ENCODE peak calls at places on chromosome 1, in four cellular contexts. One of them, this sample, is unnamed.

GRCh38 chr1:230824571-230825060 is 43.7 kb downstream of the C1orf198 start:
- DNase-seq in astrocyte: peak
- DNase-seq in astrocyte of the spinal cord: peak
- DNase-seq in right atrium auricular region: peak
- DNase-seq in this sample: no peak

GRCh38 chr1:67333603-67334002 is 25.9 kb downstream of the IL12RB2 start:
- DNase-seq in right atrium auricular region: no peak
- DNase-seq in astrocyte of the spinal cord: no peak
- DNase-seq in astrocyte: no peak
- DNase-seq in this sample: no peak

GRCh38 chr1:29121951-29122661 is 1.6 kb downstream of the TMEM200B start:
- DNase-seq in astrocyte of the spinal cord: peak
- DNase-seq in right atrium auricular region: no peak
- DNase-seq in astrocyte: no peak
- DNase-seq in this sample: peak

GRCh38 chr1:36176151-36176949 is 20.4 kb downstream of the MAP7D1 start:
- DNase-seq in right atrium auricular region: no peak
- DNase-seq in astrocyte: no peak
- DNase-seq in astrocyte of the spinal cord: no peak
- DNase-seq in this sample: no peak

GRCh38 chr1:183234660-183235476 is 48.8 kb downstream of the LAMC2 start:
- DNase-seq in astrocyte of the spinal cord: peak
- DNase-seq in astrocyte: peak
- DNase-seq in right atrium auricular region: peak
- DNase-seq in this sample: no peak

GRCh38 chr1:212967767-212968166 is 17.4 kb downstream of the VASH2 start:
- DNase-seq in astrocyte: peak
- DNase-seq in right atrium auricular region: no peak
- DNase-seq in astrocyte of the spinal cord: peak
- DNase-seq in this sample: no peak

GRCh38 chr1:159091547-159092397 is 15.2 kb upstream of the AIM2 start:
- DNase-seq in astrocyte of the spinal cord: peak
- DNase-seq in astrocyte: peak
- DNase-seq in right atrium auricular region: no peak
- DNase-seq in this sample: no peak

GRCh38 chr1:32199717-32200072 is 700 bp upstream of the CCDC28B start:
- DNase-seq in astrocyte: no peak
- DNase-seq in astrocyte of the spinal cord: no peak
- DNase-seq in right atrium auricular region: peak
- DNase-seq in this sample: no peak

GRCh38 chr1:44347280-44347679 is 7.8 kb downstream of the ERI3 start:
- DNase-seq in astrocyte: peak
- DNase-seq in right atrium auricular region: no peak
- DNase-seq in astrocyte of the spinal cord: no peak
- DNase-seq in this sample: no peak

GRCh38 chr1:109438798-109439297 is 12.6 kb upstream of the PSMA5 start:
- DNase-seq in right atrium auricular region: no peak
- DNase-seq in astrocyte: peak
- DNase-seq in astrocyte of the spinal cord: peak
- DNase-seq in this sample: no peak

GRCh38 chr1:201988593-201988992 is 6.1 kb downstream of the RNPEP start:
- DNase-seq in astrocyte of the spinal cord: no peak
- DNase-seq in right atrium auricular region: no peak
- DNase-seq in astrocyte: no peak
- DNase-seq in this sample: peak

GRCh38 chr1:231512147-231512698 is 16.2 kb upstream of the TSNAX start:
- DNase-seq in astrocyte: peak
- DNase-seq in right atrium auricular region: no peak
- DNase-seq in astrocyte of the spinal cord: peak
- DNase-seq in this sample: no peak

GRCh38 chr1:207672525-207673130 is 27.7 kb downstream of the CR1L start:
- DNase-seq in right atrium auricular region: no peak
- DNase-seq in astrocyte: peak
- DNase-seq in astrocyte of the spinal cord: peak
- DNase-seq in this sample: no peak

GRCh38 chr1:156897078-156897825 is 3.7 kb downstream of the PEAR1 start:
- DNase-seq in right atrium auricular region: no peak
- DNase-seq in astrocyte: peak
- DNase-seq in astrocyte of the spinal cord: peak
- DNase-seq in this sample: no peak

GRCh38 chr1:151106891-151107290 is 36.3 kb downstream of the GABPB2 start:
- DNase-seq in astrocyte of the spinal cord: peak
- DNase-seq in astrocyte: peak
- DNase-seq in right atrium auricular region: no peak
- DNase-seq in this sample: no peak

GRCh38 chr1:17653728-17654351 is 101.3 kb upstream of the ACTL8 start:
- DNase-seq in right atrium auricular region: no peak
- DNase-seq in astrocyte of the spinal cord: peak
- DNase-seq in astrocyte: no peak
- DNase-seq in this sample: no peak

GRCh38 chr1:230120949-230121381 is 53.9 kb downstream of the GALNT2 start:
- DNase-seq in astrocyte: no peak
- DNase-seq in right atrium auricular region: no peak
- DNase-seq in astrocyte of the spinal cord: no peak
- DNase-seq in this sample: no peak

GRCh38 chr1:220834155-220834870 is 44.9 kb upstream of the HLX start:
- DNase-seq in astrocyte: no peak
- DNase-seq in right atrium auricular region: no peak
- DNase-seq in astrocyte of the spinal cord: no peak
- DNase-seq in this sample: no peak
- TF ChIP-seq CTCF in astrocyte: no peak
- TF ChIP-seq CTCF in right atrium auricular region: no peak
- TF ChIP-seq CTCF in astrocyte of the spinal cord: no peak
- TF ChIP-seq CTCF in this sample: no peak

GRCh38 chr1:12338793-12339192 is 109.0 kb downstream of the VPS13D start:
- DNase-seq in astrocyte: no peak
- DNase-seq in astrocyte of the spinal cord: no peak
- DNase-seq in right atrium auricular region: no peak
- DNase-seq in this sample: no peak

GRCh38 chr1:12339861-12340557 is 110.2 kb downstream of the VPS13D start:
- DNase-seq in astrocyte of the spinal cord: no peak
- DNase-seq in astrocyte: no peak
- DNase-seq in right atrium auricular region: no peak
- DNase-seq in this sample: no peak

GRCh38 chr1:12341667-12342066 is 111.8 kb downstream of the VPS13D start:
- DNase-seq in astrocyte of the spinal cord: no peak
- DNase-seq in astrocyte: no peak
- DNase-seq in right atrium auricular region: no peak
- DNase-seq in this sample: no peak

GRCh38 chr1:12338017-12338416 is 108.2 kb downstream of the VPS13D start:
- DNase-seq in astrocyte: no peak
- DNase-seq in right atrium auricular region: no peak
- DNase-seq in astrocyte of the spinal cord: no peak
- DNase-seq in this sample: no peak

GRCh38 chr1:12339410-12339809 is 109.6 kb downstream of the VPS13D start:
- DNase-seq in right atrium auricular region: no peak
- DNase-seq in astrocyte: no peak
- DNase-seq in astrocyte of the spinal cord: no peak
- DNase-seq in this sample: no peak
- TF ChIP-seq CTCF in right atrium auricular region: no peak
- TF ChIP-seq CTCF in astrocyte: peak
- TF ChIP-seq CTCF in astrocyte of the spinal cord: peak
- TF ChIP-seq CTCF in this sample: peak

GRCh38 chr1:58249729-58250586 is 296.6 kb downstream of the OMA1 start:
- DNase-seq in right atrium auricular region: no peak
- DNase-seq in astrocyte of the spinal cord: peak
- DNase-seq in astrocyte: peak
- DNase-seq in this sample: no peak
- TF ChIP-seq CTCF in right atrium auricular region: no peak
- TF ChIP-seq CTCF in astrocyte of the spinal cord: peak
- TF ChIP-seq CTCF in astrocyte: no peak
- TF ChIP-seq CTCF in this sample: no peak

DNA sequence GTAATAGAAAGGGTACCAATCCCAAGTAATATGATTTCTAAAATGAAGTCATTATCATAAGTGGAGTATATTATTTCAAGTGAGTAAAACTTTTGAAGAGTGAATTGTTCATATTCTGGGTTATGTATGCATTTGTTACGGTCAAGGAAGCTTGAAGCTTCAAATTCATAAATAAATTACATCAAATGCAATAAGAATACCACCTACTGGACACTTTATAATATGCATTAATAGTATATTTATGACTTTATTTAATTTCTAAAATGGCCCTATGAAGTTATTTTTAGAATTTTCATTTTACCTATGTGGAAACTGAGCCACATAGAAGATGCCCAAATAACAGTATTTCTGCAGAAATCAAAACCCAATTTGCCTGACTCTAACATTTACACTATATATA is 260.6 kb downstream of the SMYD3 start:
- DNase-seq in astrocyte of the spinal cord: no peak
- DNase-seq in right atrium auricular region: no peak
- DNase-seq in astrocyte: no peak
- DNase-seq in this sample: no peak
- TF ChIP-seq CTCF in astrocyte of the spinal cord: no peak
- TF ChIP-seq CTCF in right atrium auricular region: no peak
- TF ChIP-seq CTCF in astrocyte: no peak
- TF ChIP-seq CTCF in this sample: peak

DNA sequence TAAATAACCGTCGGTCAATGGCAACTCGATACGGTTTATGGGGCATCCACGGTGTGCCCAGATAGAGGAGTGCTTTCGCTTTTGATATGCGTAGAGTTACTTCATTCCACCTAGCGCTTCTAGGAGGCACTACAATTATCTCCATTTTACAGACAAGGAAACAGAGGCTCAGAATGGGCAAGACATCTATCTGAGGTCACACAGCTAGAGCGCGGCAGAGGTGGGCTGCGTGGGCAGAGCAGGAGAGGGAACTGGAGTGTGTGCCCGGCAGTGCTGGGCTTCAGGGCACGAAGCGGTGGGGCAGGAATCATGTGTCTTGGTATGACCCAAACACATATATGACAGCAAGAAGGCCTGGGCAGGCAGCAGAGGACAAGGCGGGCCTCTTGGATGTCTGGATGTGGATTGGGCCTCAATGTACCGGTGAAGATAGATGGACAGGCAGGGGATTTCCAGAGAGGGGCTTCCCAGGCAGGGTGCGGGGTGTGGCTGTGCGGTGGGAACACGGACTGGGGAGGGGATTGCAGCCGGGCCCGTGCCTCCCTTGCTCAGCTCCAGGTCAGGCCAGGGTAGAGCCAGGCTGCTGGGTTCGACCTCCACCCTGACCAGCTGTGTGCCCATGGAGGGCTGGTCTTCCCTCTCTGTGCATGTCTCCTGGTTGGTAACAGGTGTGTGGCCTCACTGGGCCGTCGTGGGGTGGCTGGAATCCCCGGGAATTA is 21.2 kb downstream of the TP73 start:
- DNase-seq in right atrium auricular region: no peak
- DNase-seq in astrocyte of the spinal cord: no peak
- DNase-seq in astrocyte: no peak
- DNase-seq in this sample: peak
- TF ChIP-seq CTCF in right atrium auricular region: no peak
- TF ChIP-seq CTCF in astrocyte of the spinal cord: no peak
- TF ChIP-seq CTCF in astrocyte: no peak
- TF ChIP-seq CTCF in this sample: no peak

GRCh38 chr1:91529856-91530255 is 29.2 kb downstream of the CDC7 start:
- DNase-seq in astrocyte of the spinal cord: peak
- DNase-seq in astrocyte: peak
- DNase-seq in right atrium auricular region: no peak
- DNase-seq in this sample: no peak
- TF ChIP-seq CTCF in astrocyte of the spinal cord: peak
- TF ChIP-seq CTCF in astrocyte: peak
- TF ChIP-seq CTCF in right atrium auricular region: no peak
- TF ChIP-seq CTCF in this sample: peak

GRCh38 chr1:41038110-41038509 is 16.6 kb upstream of the SLFNL1 start:
- DNase-seq in astrocyte of the spinal cord: no peak
- DNase-seq in astrocyte: no peak
- DNase-seq in right atrium auricular region: no peak
- DNase-seq in this sample: no peak
- TF ChIP-seq CTCF in astrocyte of the spinal cord: peak
- TF ChIP-seq CTCF in astrocyte: no peak
- TF ChIP-seq CTCF in right atrium auricular region: no peak
- TF ChIP-seq CTCF in this sample: peak

GRCh38 chr1:1060281-1061000 is 13.7 kb downstream of the RNF223 start:
- DNase-seq in astrocyte: no peak
- DNase-seq in astrocyte of the spinal cord: no peak
- DNase-seq in right atrium auricular region: no peak
- DNase-seq in this sample: no peak

GRCh38 chr1:1058088-1058905 is 15.8 kb downstream of the RNF223 start:
- DNase-seq in astrocyte: no peak
- DNase-seq in astrocyte of the spinal cord: no peak
- DNase-seq in right atrium auricular region: no peak
- DNase-seq in this sample: no peak

GRCh38 chr1:1061682-1062363 is 12.3 kb downstream of the RNF223 start:
- DNase-seq in astrocyte: no peak
- DNase-seq in astrocyte of the spinal cord: no peak
- DNase-seq in right atrium auricular region: no peak
- DNase-seq in this sample: no peak

GRCh38 chr1:1059494-1060280 is 14.4 kb downstream of the RNF223 start:
- DNase-seq in astrocyte: peak
- DNase-seq in astrocyte of the spinal cord: peak
- DNase-seq in right atrium auricular region: peak
- DNase-seq in this sample: no peak

GRCh38 chr1:1058921-1059493 is 15.1 kb downstream of the RNF223 start:
- DNase-seq in astrocyte of the spinal cord: no peak
- DNase-seq in astrocyte: no peak
- DNase-seq in right atrium auricular region: no peak
- DNase-seq in this sample: no peak
- TF ChIP-seq CTCF in astrocyte of the spinal cord: no peak
- TF ChIP-seq CTCF in astrocyte: no peak
- TF ChIP-seq CTCF in right atrium auricular region: no peak
- TF ChIP-seq CTCF in this sample: peak